ENCODE peak calls at places on chromosome 2, in six cellular contexts. H is neuronal stem cell, V is H9, U is IMR-90, E is H1, B is trophoblast cell. R is an unnamed sample.

GRCh38 chr2:3472966-3473365 is 46.4 kb downstream of the ADI1 start:
- DNase-seq in H (no peak), V (no peak), U (no peak), E (no peak), B (no peak), R (no peak)

GRCh38 chr2:197810490-197810889 is 6.1 kb downstream of the PLCL1 start:
- DNase-seq in H (no peak), V (no peak), U (no peak), E (no peak), B (no peak), R (no peak)

GRCh38 chr2:218815649-218816048 is 16.0 kb downstream of the PRKAG3 start:
- DNase-seq in H (no peak), V (no peak), U (no peak), E (no peak), B (no peak), R (no peak)

GRCh38 chr2:62186534-62186933 is 9.4 kb upstream of the B3GNT2 start:
- DNase-seq in H (no peak), V (no peak), U (no peak), E (no peak), B (no peak), R (no peak)

GRCh38 chr2:23381084-23381483 is 3.9 kb upstream of the KLHL29 start:
- DNase-seq in H (no peak), V (no peak), U (peak), E (no peak), B (peak), R (peak)

GRCh38 chr2:232873909-232874641 is 4.0 kb downstream of the SNORC start:
- DNase-seq in H (no peak), V (no peak), U (no peak), E (no peak), B (no peak), R (no peak)

GRCh38 chr2:238560234-238560633 is 133.5 kb downstream of the ASB1 start:
- DNase-seq in H (no peak), V (peak), U (no peak), E (no peak), B (no peak), R (no peak)

GRCh38 chr2:78251708-78252107 is 729.5 kb upstream of the LRRTM4 start:
- DNase-seq in H (no peak), V (no peak), U (no peak), E (no peak), B (no peak), R (no peak)

GRCh38 chr2:162914161-162914560 is 75.6 kb upstream of the KCNH7 start:
- DNase-seq in H (no peak), V (no peak), U (no peak), E (no peak), B (no peak), R (no peak)

GRCh38 chr2:128777091-128778045 is 458.7 kb upstream of the HS6ST1 start:
- DNase-seq in H (no peak), V (peak), U (no peak), E (no peak), B (no peak), R (no peak)

GRCh38 chr2:9261231-9261883 is 54.7 kb downstream of the ASAP2 start:
- DNase-seq in H (no peak), V (no peak), U (no peak), E (no peak), B (no peak), R (peak)

GRCh38 chr2:10783421-10783820 is 29.2 kb downstream of the PDIA6 start:
- DNase-seq in H (no peak), V (no peak), U (no peak), E (no peak), B (no peak), R (no peak)

GRCh38 chr2:35986871-35987270 is 368.7 kb upstream of the CRIM1 start:
- DNase-seq in H (no peak), V (no peak), U (no peak), E (no peak), B (no peak), R (no peak)

GRCh38 chr2:2057125-2057721 is 273.9 kb downstream of the MYT1L start:
- DNase-seq in H (no peak), V (peak), U (no peak), E (no peak), B (no peak), R (no peak)

GRCh38 chr2:217795067-217795466 is 207.7 kb downstream of the TNS1 start:
- DNase-seq in H (no peak), V (no peak), U (no peak), E (no peak), B (no peak), R (no peak)
- H3K14ac ChIP-seq in H (no peak), V (no peak), U (no peak), E (no peak), B (no peak), R (no peak)

GRCh38 chr2:156753766-156754165 is 317.6 kb downstream of the GPD2 start:
- DNase-seq in H (no peak), V (no peak), U (no peak), E (no peak), B (no peak), R (no peak)

GRCh38 chr2:156748238-156748637 is 312.1 kb downstream of the GPD2 start:
- DNase-seq in H (no peak), V (no peak), U (no peak), E (no peak), B (no peak), R (no peak)

GRCh38 chr2:156752042-156752441 is 315.9 kb downstream of the GPD2 start:
- DNase-seq in H (no peak), V (no peak), U (no peak), E (no peak), B (no peak), R (no peak)
- H3K14ac ChIP-seq in H (no peak), V (no peak), U (no peak), E (no peak), B (no peak), R (no peak)

GRCh38 chr2:206463685-206464084 is 20.4 kb downstream of the ADAM23 start:
- DNase-seq in H (no peak), V (no peak), U (no peak), E (no peak), B (no peak), R (no peak)

GRCh38 chr2:206457188-206457634 is 13.9 kb downstream of the ADAM23 start:
- DNase-seq in H (no peak), V (no peak), U (no peak), E (no peak), B (no peak), R (no peak)

GRCh38 chr2:206464597-206464996 is 21.3 kb downstream of the ADAM23 start:
- DNase-seq in H (no peak), V (no peak), U (no peak), E (no peak), B (no peak), R (no peak)

DNA sequence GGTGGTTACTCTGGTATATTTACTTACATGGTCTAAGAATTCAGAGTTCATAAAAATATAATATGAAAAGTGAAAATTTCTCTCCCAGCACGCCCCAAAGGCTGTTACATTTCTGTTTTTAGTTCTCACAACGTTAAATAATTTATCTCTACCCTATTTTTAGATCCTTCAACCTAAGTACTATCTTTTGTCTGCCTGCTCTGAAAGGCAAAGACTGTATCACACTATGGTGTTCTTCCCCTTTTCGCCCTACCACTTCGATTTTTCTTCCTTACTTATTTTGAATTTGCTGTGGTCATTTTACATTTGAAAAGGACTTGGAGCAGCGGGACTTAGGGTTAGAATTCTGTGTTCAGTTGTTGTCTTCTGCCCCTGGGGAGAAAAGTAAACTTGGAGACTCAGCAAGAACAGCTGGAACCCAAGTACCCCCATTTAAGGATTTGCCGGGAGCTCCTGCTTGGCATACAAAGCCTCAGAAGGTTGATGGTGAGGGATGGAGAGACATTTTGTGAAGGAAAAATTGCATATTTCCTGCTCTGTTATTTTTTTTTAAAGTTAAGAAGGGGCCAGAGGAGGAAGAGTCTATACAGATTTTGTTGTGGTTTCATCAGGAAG is 19.0 kb downstream of the ADAM23 start:
- DNase-seq in H (no peak), V (peak), U (no peak), E (peak), B (no peak), R (no peak)
- H3K14ac ChIP-seq in H (no peak), V (no peak), U (no peak), E (no peak), B (no peak), R (no peak)

DNA sequence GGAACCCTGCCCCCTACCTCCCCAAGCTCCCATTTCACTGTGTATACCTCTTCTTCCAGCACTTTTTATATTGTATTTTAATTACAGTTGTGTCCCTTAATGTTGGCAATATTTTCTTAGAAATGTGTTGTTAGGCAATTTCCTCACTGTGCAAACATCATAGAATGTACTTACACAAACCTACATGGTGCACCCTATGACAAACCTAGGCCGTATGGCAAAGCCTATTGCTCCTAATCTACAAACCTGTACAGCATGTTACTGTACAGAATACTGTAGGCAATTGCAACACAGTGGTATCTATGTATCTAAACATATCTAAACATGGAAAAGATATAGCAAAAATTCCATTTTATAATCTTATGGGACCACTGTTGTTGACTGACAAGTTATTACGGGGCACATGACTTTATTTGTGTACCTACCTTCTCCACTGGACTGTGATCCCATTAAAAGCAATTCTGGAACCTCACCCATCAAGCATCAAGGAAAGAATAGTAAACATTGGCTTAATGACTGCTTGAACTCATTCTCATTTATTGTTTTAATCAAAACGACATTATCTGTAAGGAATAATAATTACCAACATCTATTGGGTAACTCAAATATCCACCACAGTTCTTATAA is 1641.5 kb upstream of the ZEB2 start:
- DNase-seq in H (no peak), V (no peak), U (no peak), E (no peak), B (no peak), R (no peak)
- H3K14ac ChIP-seq in H (no peak), V (no peak), U (no peak), E (no peak), B (no peak), R (no peak)

GRCh38 chr2:63785096-63785495 is 56.6 kb upstream of the UGP2 start:
- DNase-seq in H (no peak), V (no peak), U (no peak), E (no peak), B (no peak), R (no peak)
- H3K14ac ChIP-seq in H (no peak), V (no peak), U (no peak), E (no peak), B (no peak), R (no peak)

R was measured in mesenchymal stem cell.